ENCODE peak calls at places on chromosome 13, in nine cellular contexts. R is tibial nerve, X is stomach, G is transverse colon, Q is thoracic aorta, M is spleen, O is body of pancreas, T is tibial artery, S is A549. W is an unnamed sample.

GRCh38 chr13:19150226-19150625 is 31.4 kb downstream of the TUBA3C start:
- DNase-seq in G (no peak), Q (no peak), O (no peak), M (no peak), T (no peak), R (no peak), X (no peak), S (no peak), W (no peak)

GRCh38 chr13:102402292-102402691 is 444 bp upstream of the FGF14 start:
- DNase-seq in T (peak; percentile 23), Q (no peak), X (no peak), G (peak; percentile 12), M (no peak), O (no peak), R (no peak), S (no peak), W (peak; percentile 28)

GRCh38 chr13:74883834-74884233 is 598.1 kb downstream of the TBC1D4 start:
- DNase-seq in R (no peak), S (no peak), O (no peak), G (no peak), T (no peak), X (no peak), Q (no peak), M (no peak), W (no peak)

GRCh38 chr13:60311527-60311926 is 85.5 kb upstream of the TDRD3 start:
- DNase-seq in T (no peak), G (no peak), M (no peak), S (no peak), R (no peak), Q (no peak), X (no peak), O (no peak), W (no peak)

GRCh38 chr13:26575244-26575643 is 17.8 kb downstream of the WASF3 start:
- DNase-seq in T (no peak), O (no peak), R (no peak), X (no peak), S (no peak), Q (no peak), G (no peak), M (no peak), W (no peak)

GRCh38 chr13:83215627-83216026 is 666.6 kb downstream of the SLITRK1 start:
- DNase-seq in O (no peak), S (no peak), R (no peak), Q (no peak), T (no peak), X (no peak), M (no peak), G (no peak), W (no peak)

GRCh38 chr13:93621051-93621450 is 394.4 kb downstream of the GPC6 start:
- DNase-seq in Q (no peak), S (no peak), R (no peak), M (no peak), G (no peak), X (no peak), T (no peak), O (no peak), W (no peak)

GRCh38 chr13:27128825-27129627 is 42.6 kb downstream of the USP12 start:
- DNase-seq in G (no peak), M (no peak), O (no peak), T (no peak), X (no peak), S (no peak), R (no peak), Q (no peak), W (no peak)

GRCh38 chr13:40974460-40975407 is 44.4 kb downstream of the ELF1 start:
- DNase-seq in X (no peak), S (peak; percentile 25), R (no peak), M (no peak), T (no peak), G (peak; percentile 20), O (no peak), Q (no peak), W (peak; percentile 42)

GRCh38 chr13:28322256-28322895 is 172.6 kb downstream of the FLT1 start:
- DNase-seq in O (no peak), G (no peak), Q (no peak), S (no peak), R (no peak), T (no peak), M (no peak), X (no peak), W (no peak)

GRCh38 chr13:45238945-45239795 is 38.3 kb upstream of the KCTD4 start:
- DNase-seq in Q (no peak), X (no peak), M (no peak), O (no peak), R (no peak), S (no peak), T (no peak), G (no peak), W (no peak)

GRCh38 chr13:72004975-72005374 is 138.0 kb upstream of the DACH1 start:
- DNase-seq in G (no peak), X (no peak), Q (no peak), T (no peak), S (no peak), M (no peak), R (no peak), O (no peak), W (no peak)

GRCh38 chr13:38804536-38804935 is 117.7 kb downstream of the FREM2 start:
- DNase-seq in G (no peak), M (no peak), Q (no peak), T (no peak), X (no peak), S (no peak), O (no peak), R (no peak), W (no peak)

GRCh38 chr13:95185851-95186250 is 115.4 kb downstream of the ABCC4 start:
- DNase-seq in M (no peak), X (no peak), R (no peak), Q (no peak), T (no peak), S (no peak), G (no peak), O (no peak), W (no peak)

DNA sequence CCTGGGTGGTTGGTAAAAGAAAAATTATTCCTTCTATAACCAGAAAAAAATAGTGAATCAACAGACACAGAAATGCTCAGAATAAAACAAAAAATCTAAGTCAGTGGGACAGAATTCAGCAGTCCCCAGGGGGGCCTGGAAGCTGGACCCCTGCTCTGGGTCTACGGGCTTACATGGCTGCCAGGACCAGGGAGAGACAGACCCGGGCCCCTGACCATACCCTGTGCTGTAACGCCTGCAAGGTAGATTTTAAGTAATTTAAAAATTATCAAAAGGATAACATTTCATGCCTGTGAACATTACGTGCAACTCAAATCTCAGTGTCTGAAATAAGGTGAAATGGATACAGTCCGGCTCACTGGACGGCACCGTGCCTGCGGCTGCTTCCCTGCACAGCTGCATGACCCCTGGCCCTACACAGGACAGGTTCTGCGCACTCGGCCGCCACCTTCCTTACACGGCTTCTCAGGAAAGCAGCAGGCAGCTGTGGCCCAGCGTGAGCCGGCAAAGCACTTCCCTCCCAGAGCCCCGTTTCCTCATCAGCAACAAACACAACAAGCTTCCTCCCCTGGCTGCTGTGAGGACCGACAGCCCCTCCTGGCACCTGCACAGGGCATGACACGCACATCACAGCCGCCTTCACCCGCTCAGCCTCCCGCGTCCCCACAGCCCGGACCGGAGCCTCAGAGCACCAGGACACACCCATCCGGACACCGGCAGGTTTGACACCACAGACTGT is 22.2 kb downstream of the RASA3 start:
- DNase-seq in M (peak; percentile 93), X (peak; percentile 47), O (no peak), Q (no peak), R (peak; percentile 16), T (peak; percentile 30), S (no peak), G (peak; percentile 68), W (no peak)
- H3K4me3 ChIP-seq in M (peak overlapping the region; percentile 51), X (no peak overlapping the region), O (no peak overlapping the region), Q (no peak overlapping the region), R (no peak overlapping the region), T (no peak overlapping the region), S (no peak overlapping the region), G (no peak overlapping the region), W (no peak overlapping the region)

DNA sequence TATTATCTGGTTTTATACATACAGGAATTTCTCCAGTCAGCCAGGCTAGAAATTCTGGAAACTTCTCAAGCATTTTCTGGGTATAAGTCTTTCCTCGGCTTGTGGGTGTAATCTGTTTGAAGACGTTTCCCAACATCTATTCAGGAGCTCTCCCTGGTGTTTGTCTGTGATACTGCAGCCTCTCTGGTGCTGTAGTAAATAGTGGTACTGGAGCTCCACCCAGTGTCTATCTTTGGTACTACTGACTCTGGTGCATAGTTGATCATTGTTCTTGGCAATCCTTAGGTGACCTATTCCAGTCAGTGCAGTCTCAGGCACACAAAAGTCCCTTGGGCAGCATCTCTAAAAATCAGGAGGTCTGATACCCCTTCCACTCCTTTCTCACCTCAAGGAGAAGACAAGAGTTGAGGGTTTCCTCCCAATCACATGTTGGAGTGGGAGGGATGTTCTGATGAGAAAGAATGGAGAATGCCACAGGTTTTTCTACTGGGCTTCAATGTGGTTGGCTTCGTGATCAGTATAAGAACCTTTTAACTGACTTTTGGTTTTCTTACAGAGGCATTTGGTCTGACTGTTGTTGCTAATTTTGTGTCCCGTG is 115.5 kb downstream of the CYSLTR2 start:
- DNase-seq in T (peak; percentile 93), Q (peak; percentile 85), R (peak; percentile 89), O (peak; percentile 93), G (peak; percentile 88), M (no peak), S (peak; percentile 34), X (peak; percentile 90), W (peak; percentile 97)
- TF ChIP-seq CTCF in T (peak; percentile 96), Q (peak; percentile 92), R (peak; percentile 99), O (peak; percentile 100), G (peak; percentile 100), M (peak; percentile 99), S (peak; percentile 97), X (peak; percentile 100), W (peak; percentile 100)

GRCh38 chr13:113013303-113013702 is 44.3 kb downstream of the MCF2L start:
- DNase-seq in G (no peak), O (no peak), Q (no peak), R (no peak), M (no peak), S (no peak), X (peak; percentile 72), T (no peak), W (no peak)

GRCh38 chr13:113014752-113015745 is 46.0 kb downstream of the MCF2L start:
- DNase-seq in O (no peak), Q (no peak), X (no peak), R (no peak), T (no peak), S (no peak), M (no peak), G (no peak), W (no peak)

GRCh38 chr13:113015826-113016525 is 47.0 kb downstream of the MCF2L start:
- DNase-seq in G (no peak), O (no peak), X (no peak), S (no peak), M (no peak), Q (no peak), R (no peak), T (no peak), W (no peak)

GRCh38 chr13:113016526-113017295 is 47.7 kb downstream of the MCF2L start:
- DNase-seq in G (no peak), M (no peak), O (no peak), X (no peak), T (no peak), S (no peak), Q (no peak), R (no peak), W (no peak)

GRCh38 chr13:113013878-113014751 is 45.1 kb downstream of the MCF2L start:
- DNase-seq in T (no peak), R (no peak), S (no peak), Q (no peak), G (no peak), X (no peak), O (no peak), M (no peak), W (no peak)
- H3K27ac ChIP-seq in T (no peak overlapping the region), R (no peak overlapping the region), S (no peak overlapping the region), Q (no peak overlapping the region), G (no peak overlapping the region), X (peak overlapping the region; percentile 66), O (no peak overlapping the region), M (no peak overlapping the region), W (no peak overlapping the region)

GRCh38 chr13:109870281-109871017 is 84.1 kb upstream of the IRS2 start:
- DNase-seq in S (no peak), R (no peak), X (no peak), G (no peak), Q (no peak), M (no peak), O (no peak), T (no peak), W (no peak)
- H3K4me3 ChIP-seq in S (peak overlapping the region; percentile 53), R (no peak overlapping the region), X (no peak overlapping the region), G (no peak overlapping the region), Q (peak overlapping the region; percentile 71), M (peak overlapping the region; percentile 52), O (no peak overlapping the region), T (peak overlapping the region; percentile 44), W (peak overlapping the region; percentile 42)